ENCODE peak calls at places on chromosome 4, in ten cellular contexts. One of them, this sample, is unnamed.

GRCh38 chr4:15702941-15703403 is at the start of gene BST1:
- DNase-seq in Calu3: peak; percentile 28
- DNase-seq in T follicular helper cell: peak; percentile 23
- DNase-seq in renal cortical epithelial cell: no peak
- DNase-seq in colonic mucosa: peak; percentile 89
- DNase-seq in amniotic stem cell: no peak
- DNase-seq in M059J: peak; percentile 47
- DNase-seq in left cardiac atrium: peak; percentile 82
- DNase-seq in T-cell: peak; percentile 34
- DNase-seq in CD4-positive, alpha-beta T cell: peak; percentile 27
- DNase-seq in this sample: no peak

GRCh38 chr4:90121961-90122748 is 5.0 kb upstream of the CCSER1 start:
- DNase-seq in amniotic stem cell: no peak
- DNase-seq in left cardiac atrium: no peak
- DNase-seq in renal cortical epithelial cell: no peak
- DNase-seq in M059J: peak; percentile 13
- DNase-seq in T-cell: no peak
- DNase-seq in T follicular helper cell: no peak
- DNase-seq in colonic mucosa: no peak
- DNase-seq in Calu3: peak; percentile 27
- DNase-seq in CD4-positive, alpha-beta T cell: no peak
- DNase-seq in this sample: peak; percentile 3

GRCh38 chr4:116925900-116926457 is 159.4 kb downstream of the TRAM1L1 start:
- DNase-seq in T-cell: no peak
- DNase-seq in left cardiac atrium: no peak
- DNase-seq in renal cortical epithelial cell: peak; percentile 12
- DNase-seq in Calu3: no peak
- DNase-seq in M059J: no peak
- DNase-seq in CD4-positive, alpha-beta T cell: no peak
- DNase-seq in amniotic stem cell: no peak
- DNase-seq in colonic mucosa: no peak
- DNase-seq in T follicular helper cell: no peak
- DNase-seq in this sample: no peak

GRCh38 chr4:56782019-56782418 is 39.5 kb downstream of the SPINK2 start:
- DNase-seq in T-cell: no peak
- DNase-seq in CD4-positive, alpha-beta T cell: no peak
- DNase-seq in amniotic stem cell: no peak
- DNase-seq in colonic mucosa: no peak
- DNase-seq in M059J: no peak
- DNase-seq in left cardiac atrium: no peak
- DNase-seq in Calu3: no peak
- DNase-seq in T follicular helper cell: no peak
- DNase-seq in renal cortical epithelial cell: peak; percentile 19
- DNase-seq in this sample: no peak

GRCh38 chr4:17578482-17578891 is 1.5 kb downstream of the LAP3 start:
- DNase-seq in M059J: peak; percentile 31
- DNase-seq in left cardiac atrium: no peak
- DNase-seq in T follicular helper cell: no peak
- DNase-seq in T-cell: no peak
- DNase-seq in renal cortical epithelial cell: no peak
- DNase-seq in amniotic stem cell: no peak
- DNase-seq in Calu3: no peak
- DNase-seq in CD4-positive, alpha-beta T cell: no peak
- DNase-seq in colonic mucosa: no peak
- DNase-seq in this sample: no peak

GRCh38 chr4:110119347-110119746 is 79.1 kb downstream of the ELOVL6 start:
- DNase-seq in T follicular helper cell: no peak
- DNase-seq in Calu3: peak; percentile 47
- DNase-seq in M059J: no peak
- DNase-seq in amniotic stem cell: no peak
- DNase-seq in T-cell: no peak
- DNase-seq in renal cortical epithelial cell: peak; percentile 47
- DNase-seq in CD4-positive, alpha-beta T cell: no peak
- DNase-seq in left cardiac atrium: no peak
- DNase-seq in colonic mucosa: peak; percentile 44
- DNase-seq in this sample: no peak

GRCh38 chr4:23884261-23884660 is 5.6 kb downstream of the PPARGC1A start:
- DNase-seq in amniotic stem cell: no peak
- DNase-seq in renal cortical epithelial cell: peak; percentile 84
- DNase-seq in Calu3: no peak
- DNase-seq in left cardiac atrium: no peak
- DNase-seq in M059J: no peak
- DNase-seq in T follicular helper cell: no peak
- DNase-seq in CD4-positive, alpha-beta T cell: no peak
- DNase-seq in colonic mucosa: no peak
- DNase-seq in T-cell: no peak
- DNase-seq in this sample: no peak

GRCh38 chr4:105978684-105979296 is 83.5 kb downstream of the NPNT start:
- DNase-seq in M059J: peak; percentile 85
- DNase-seq in Calu3: no peak
- DNase-seq in renal cortical epithelial cell: peak; percentile 98
- DNase-seq in T follicular helper cell: no peak
- DNase-seq in left cardiac atrium: peak; percentile 46
- DNase-seq in T-cell: no peak
- DNase-seq in CD4-positive, alpha-beta T cell: no peak
- DNase-seq in colonic mucosa: no peak
- DNase-seq in amniotic stem cell: peak; percentile 63
- DNase-seq in this sample: no peak

GRCh38 chr4:1227817-1228216 is 21.1 kb downstream of the CTBP1 start:
- DNase-seq in amniotic stem cell: no peak
- DNase-seq in colonic mucosa: no peak
- DNase-seq in M059J: no peak
- DNase-seq in CD4-positive, alpha-beta T cell: no peak
- DNase-seq in T-cell: no peak
- DNase-seq in renal cortical epithelial cell: no peak
- DNase-seq in T follicular helper cell: no peak
- DNase-seq in left cardiac atrium: no peak
- DNase-seq in Calu3: no peak
- DNase-seq in this sample: no peak

GRCh38 chr4:19776021-19776459 is 475.7 kb upstream of the SLIT2 start:
- DNase-seq in Calu3: peak; percentile 47
- DNase-seq in renal cortical epithelial cell: peak; percentile 100
- DNase-seq in CD4-positive, alpha-beta T cell: no peak
- DNase-seq in M059J: peak; percentile 99
- DNase-seq in T follicular helper cell: no peak
- DNase-seq in left cardiac atrium: peak; percentile 28
- DNase-seq in amniotic stem cell: peak; percentile 72
- DNase-seq in T-cell: no peak
- DNase-seq in colonic mucosa: no peak
- DNase-seq in this sample: no peak

GRCh38 chr4:87502580-87503238 is 26.5 kb downstream of the SPARCL1 start:
- DNase-seq in CD4-positive, alpha-beta T cell: no peak
- DNase-seq in T-cell: no peak
- DNase-seq in colonic mucosa: no peak
- DNase-seq in Calu3: no peak
- DNase-seq in M059J: peak; percentile 81
- DNase-seq in renal cortical epithelial cell: peak; percentile 91
- DNase-seq in left cardiac atrium: no peak
- DNase-seq in T follicular helper cell: no peak
- DNase-seq in amniotic stem cell: no peak
- DNase-seq in this sample: no peak

GRCh38 chr4:139763668-139764067 is 98.0 kb downstream of the MGST2 start:
- DNase-seq in CD4-positive, alpha-beta T cell: no peak
- DNase-seq in colonic mucosa: no peak
- DNase-seq in Calu3: no peak
- DNase-seq in renal cortical epithelial cell: no peak
- DNase-seq in T follicular helper cell: no peak
- DNase-seq in M059J: no peak
- DNase-seq in left cardiac atrium: no peak
- DNase-seq in amniotic stem cell: no peak
- DNase-seq in T-cell: no peak
- DNase-seq in this sample: no peak

GRCh38 chr4:6049278-6049677 is 31.0 kb upstream of the C4orf50 start:
- DNase-seq in CD4-positive, alpha-beta T cell: no peak
- DNase-seq in T follicular helper cell: no peak
- DNase-seq in renal cortical epithelial cell: no peak
- DNase-seq in left cardiac atrium: no peak
- DNase-seq in T-cell: no peak
- DNase-seq in colonic mucosa: no peak
- DNase-seq in amniotic stem cell: no peak
- DNase-seq in M059J: no peak
- DNase-seq in Calu3: no peak
- DNase-seq in this sample: no peak

GRCh38 chr4:74649193-74649592 is 145.1 kb downstream of the BTC start:
- DNase-seq in T follicular helper cell: no peak
- DNase-seq in CD4-positive, alpha-beta T cell: no peak
- DNase-seq in left cardiac atrium: no peak
- DNase-seq in Calu3: no peak
- DNase-seq in colonic mucosa: no peak
- DNase-seq in renal cortical epithelial cell: no peak
- DNase-seq in amniotic stem cell: no peak
- DNase-seq in M059J: no peak
- DNase-seq in T-cell: no peak
- DNase-seq in this sample: no peak

GRCh38 chr4:93267747-93268146 is 560.8 kb upstream of the ATOH1 start:
- DNase-seq in T follicular helper cell: no peak
- DNase-seq in renal cortical epithelial cell: no peak
- DNase-seq in T-cell: no peak
- DNase-seq in M059J: no peak
- DNase-seq in colonic mucosa: no peak
- DNase-seq in left cardiac atrium: no peak
- DNase-seq in CD4-positive, alpha-beta T cell: no peak
- DNase-seq in Calu3: no peak
- DNase-seq in amniotic stem cell: no peak
- DNase-seq in this sample: no peak

GRCh38 chr4:177118596-177118995 is 191.1 kb upstream of the NEIL3 start:
- DNase-seq in CD4-positive, alpha-beta T cell: no peak
- DNase-seq in amniotic stem cell: peak; percentile 65
- DNase-seq in T follicular helper cell: no peak
- DNase-seq in M059J: peak; percentile 64
- DNase-seq in Calu3: no peak
- DNase-seq in colonic mucosa: no peak
- DNase-seq in T-cell: no peak
- DNase-seq in left cardiac atrium: peak; percentile 42
- DNase-seq in renal cortical epithelial cell: peak; percentile 60
- DNase-seq in this sample: no peak

GRCh38 chr4:118680808-118681207 is 4.4 kb upstream of the METTL14 start:
- DNase-seq in CD4-positive, alpha-beta T cell: no peak
- DNase-seq in amniotic stem cell: no peak
- DNase-seq in T-cell: no peak
- DNase-seq in left cardiac atrium: no peak
- DNase-seq in colonic mucosa: no peak
- DNase-seq in T follicular helper cell: no peak
- DNase-seq in Calu3: no peak
- DNase-seq in renal cortical epithelial cell: no peak
- DNase-seq in M059J: no peak
- DNase-seq in this sample: no peak

GRCh38 chr4:158763462-158763861 is 5.4 kb upstream of the FNIP2 start:
- DNase-seq in CD4-positive, alpha-beta T cell: no peak
- DNase-seq in T-cell: no peak
- DNase-seq in M059J: no peak
- DNase-seq in Calu3: no peak
- DNase-seq in amniotic stem cell: no peak
- DNase-seq in colonic mucosa: no peak
- DNase-seq in renal cortical epithelial cell: no peak
- DNase-seq in T follicular helper cell: no peak
- DNase-seq in left cardiac atrium: no peak
- DNase-seq in this sample: no peak

GRCh38 chr4:89838005-89838404 is 1.0 kb upstream of the SNCA start:
- DNase-seq in T follicular helper cell: no peak
- DNase-seq in left cardiac atrium: no peak
- DNase-seq in amniotic stem cell: no peak
- DNase-seq in CD4-positive, alpha-beta T cell: no peak
- DNase-seq in M059J: peak; percentile 33
- DNase-seq in renal cortical epithelial cell: peak; percentile 27
- DNase-seq in T-cell: no peak
- DNase-seq in Calu3: no peak
- DNase-seq in colonic mucosa: no peak
- DNase-seq in this sample: no peak

GRCh38 chr4:7238300-7238960 is 46.1 kb downstream of the SORCS2 start:
- DNase-seq in renal cortical epithelial cell: no peak
- DNase-seq in left cardiac atrium: no peak
- DNase-seq in T follicular helper cell: no peak
- DNase-seq in T-cell: no peak
- DNase-seq in CD4-positive, alpha-beta T cell: no peak
- DNase-seq in amniotic stem cell: no peak
- DNase-seq in M059J: no peak
- DNase-seq in Calu3: no peak
- DNase-seq in colonic mucosa: no peak
- DNase-seq in this sample: no peak

GRCh38 chr4:42371306-42372063 is 25.8 kb upstream of the SHISA3 start:
- DNase-seq in left cardiac atrium: no peak
- DNase-seq in CD4-positive, alpha-beta T cell: no peak
- DNase-seq in colonic mucosa: no peak
- DNase-seq in Calu3: no peak
- DNase-seq in amniotic stem cell: no peak
- DNase-seq in M059J: peak; percentile 45
- DNase-seq in renal cortical epithelial cell: peak; percentile 78
- DNase-seq in T-cell: no peak
- DNase-seq in T follicular helper cell: no peak
- DNase-seq in this sample: no peak

GRCh38 chr4:148118179-148118578 is 324.0 kb downstream of the NR3C2 start:
- DNase-seq in T-cell: no peak
- DNase-seq in left cardiac atrium: no peak
- DNase-seq in renal cortical epithelial cell: no peak
- DNase-seq in CD4-positive, alpha-beta T cell: no peak
- DNase-seq in T follicular helper cell: no peak
- DNase-seq in Calu3: no peak
- DNase-seq in amniotic stem cell: no peak
- DNase-seq in colonic mucosa: no peak
- DNase-seq in M059J: no peak
- DNase-seq in this sample: no peak

GRCh38 chr4:181416966-181417365 is 826.2 kb upstream of the TENM3 start:
- DNase-seq in M059J: peak; percentile 9
- DNase-seq in T follicular helper cell: no peak
- DNase-seq in left cardiac atrium: no peak
- DNase-seq in renal cortical epithelial cell: no peak
- DNase-seq in colonic mucosa: no peak
- DNase-seq in CD4-positive, alpha-beta T cell: no peak
- DNase-seq in Calu3: no peak
- DNase-seq in amniotic stem cell: no peak
- DNase-seq in T-cell: no peak
- DNase-seq in this sample: no peak

GRCh38 chr4:81635747-81636146 is 164.0 kb upstream of the RASGEF1B start:
- DNase-seq in M059J: peak; percentile 13
- DNase-seq in CD4-positive, alpha-beta T cell: no peak
- DNase-seq in Calu3: peak; percentile 71
- DNase-seq in left cardiac atrium: peak; percentile 35
- DNase-seq in T-cell: no peak
- DNase-seq in colonic mucosa: peak; percentile 85
- DNase-seq in amniotic stem cell: no peak
- DNase-seq in T follicular helper cell: no peak
- DNase-seq in renal cortical epithelial cell: peak; percentile 65
- DNase-seq in this sample: no peak

GRCh38 chr4:74546020-74546419 is 101.1 kb downstream of the AREG start:
- DNase-seq in T-cell: no peak
- DNase-seq in left cardiac atrium: no peak
- DNase-seq in M059J: peak; percentile 35
- DNase-seq in Calu3: no peak
- DNase-seq in amniotic stem cell: no peak
- DNase-seq in renal cortical epithelial cell: peak; percentile 97
- DNase-seq in CD4-positive, alpha-beta T cell: no peak
- DNase-seq in T follicular helper cell: no peak
- DNase-seq in colonic mucosa: no peak
- DNase-seq in this sample: no peak

GRCh38 chr4:137360701-137361213 is 171.5 kb downstream of the PCDH18 start:
- DNase-seq in T-cell: no peak
- DNase-seq in CD4-positive, alpha-beta T cell: no peak
- DNase-seq in Calu3: no peak
- DNase-seq in renal cortical epithelial cell: no peak
- DNase-seq in M059J: no peak
- DNase-seq in left cardiac atrium: no peak
- DNase-seq in colonic mucosa: no peak
- DNase-seq in amniotic stem cell: no peak
- DNase-seq in T follicular helper cell: no peak
- DNase-seq in this sample: no peak

GRCh38 chr4:113057891-113058290 is 8.4 kb downstream of the ANK2 start:
- DNase-seq in Calu3: peak; percentile 22
- DNase-seq in left cardiac atrium: no peak
- DNase-seq in T-cell: no peak
- DNase-seq in renal cortical epithelial cell: peak; percentile 93
- DNase-seq in colonic mucosa: no peak
- DNase-seq in M059J: peak; percentile 37
- DNase-seq in T follicular helper cell: no peak
- DNase-seq in CD4-positive, alpha-beta T cell: no peak
- DNase-seq in amniotic stem cell: no peak
- DNase-seq in this sample: no peak

GRCh38 chr4:30172416-30172815 is 547.8 kb upstream of the PCDH7 start:
- DNase-seq in colonic mucosa: no peak
- DNase-seq in T follicular helper cell: no peak
- DNase-seq in T-cell: no peak
- DNase-seq in M059J: no peak
- DNase-seq in left cardiac atrium: no peak
- DNase-seq in CD4-positive, alpha-beta T cell: no peak
- DNase-seq in renal cortical epithelial cell: no peak
- DNase-seq in Calu3: no peak
- DNase-seq in amniotic stem cell: no peak
- DNase-seq in this sample: no peak

This sample was measured in occipital lobe.